ENCODE peak calls at places on chromosomes 3 and 15, in four cellular contexts. One of them, this sample, is unnamed.

GRCh38 chr3:12345141-12345561 is 56.3 kb downstream of the PPARG start:
- DNase-seq in ascending aorta: no peak
- DNase-seq in K562: no peak
- DNase-seq in AG04449: peak; percentile 21
- DNase-seq in this sample: peak; percentile 53

GRCh38 chr3:98574157-98574556 is 19.3 kb downstream of the CPOX start:
- DNase-seq in ascending aorta: no peak
- DNase-seq in AG04449: no peak
- DNase-seq in K562: peak; percentile 47
- DNase-seq in this sample: no peak

GRCh38 chr3:94525039-94525438 is 462.2 kb downstream of the NSUN3 start:
- DNase-seq in ascending aorta: no peak
- DNase-seq in AG04449: no peak
- DNase-seq in K562: peak; percentile 23
- DNase-seq in this sample: no peak

GRCh38 chr15:75452364-75452967 is 976 bp upstream of the SIN3A start:
- DNase-seq in ascending aorta: peak; percentile 59
- DNase-seq in K562: peak; percentile 91
- DNase-seq in AG04449: no peak
- DNase-seq in this sample: peak; percentile 60

GRCh38 chr3:4950351-4950784 is 28.9 kb upstream of the BHLHE40 start:
- DNase-seq in ascending aorta: no peak
- DNase-seq in K562: no peak
- DNase-seq in AG04449: no peak
- DNase-seq in this sample: no peak

GRCh38 chr15:68305420-68305871 is 27.9 kb downstream of the FEM1B start:
- DNase-seq in ascending aorta: no peak
- DNase-seq in K562: no peak
- DNase-seq in AG04449: no peak
- DNase-seq in this sample: no peak

GRCh38 chr15:85504739-85505676 is 124.6 kb downstream of the AKAP13 start:
- DNase-seq in K562: peak; percentile 56
- DNase-seq in AG04449: no peak
- DNase-seq in ascending aorta: no peak
- DNase-seq in this sample: peak; percentile 70

GRCh38 chr3:128001576-128001975 is 50.7 kb upstream of the SEC61A1 start:
- DNase-seq in AG04449: no peak
- DNase-seq in ascending aorta: no peak
- DNase-seq in K562: no peak
- DNase-seq in this sample: no peak

GRCh38 chr3:78794431-78794830 is 973.4 kb downstream of the ROBO1 start:
- DNase-seq in K562: no peak
- DNase-seq in ascending aorta: no peak
- DNase-seq in AG04449: no peak
- DNase-seq in this sample: no peak

GRCh38 chr3:152193673-152194267 is 75.0 kb upstream of the MBNL1 start:
- DNase-seq in ascending aorta: no peak
- DNase-seq in AG04449: no peak
- DNase-seq in K562: peak; percentile 54
- DNase-seq in this sample: no peak

GRCh38 chr3:31092748-31093607 is 198.5 kb upstream of the GADL1 start:
- DNase-seq in ascending aorta: no peak
- DNase-seq in K562: no peak
- DNase-seq in AG04449: no peak
- DNase-seq in this sample: no peak

GRCh38 chr3:14262212-14262611 is 83.6 kb downstream of the LSM3 start:
- DNase-seq in K562: peak; percentile 44
- DNase-seq in AG04449: no peak
- DNase-seq in ascending aorta: no peak
- DNase-seq in this sample: no peak

GRCh38 chr3:3109407-3110298 is 521 bp downstream of the IL5RA start:
- DNase-seq in K562: peak; percentile 34
- DNase-seq in ascending aorta: no peak
- DNase-seq in AG04449: no peak
- DNase-seq in this sample: no peak

GRCh38 chr15:24971052-24971451 is 16.3 kb downstream of the SNRPN start:
- DNase-seq in AG04449: no peak
- DNase-seq in ascending aorta: no peak
- DNase-seq in K562: no peak
- DNase-seq in this sample: no peak

GRCh38 chr3:18989237-18989812 is 159.0 kb upstream of the KCNH8 start:
- DNase-seq in ascending aorta: no peak
- DNase-seq in K562: no peak
- DNase-seq in AG04449: no peak
- DNase-seq in this sample: no peak

GRCh38 chr3:156609546-156609945 is 54.6 kb upstream of the SSR3 start:
- DNase-seq in AG04449: no peak
- DNase-seq in ascending aorta: no peak
- DNase-seq in K562: no peak
- DNase-seq in this sample: no peak

GRCh38 chr3:59836525-59836924 is 786.7 kb upstream of the CFAP20DC start:
- DNase-seq in K562: no peak
- DNase-seq in AG04449: no peak
- DNase-seq in ascending aorta: no peak
- DNase-seq in this sample: no peak

GRCh38 chr15:29050870-29051269 is 165.1 kb downstream of the APBA2 start:
- DNase-seq in K562: peak; percentile 23
- DNase-seq in ascending aorta: no peak
- DNase-seq in AG04449: peak; percentile 72
- DNase-seq in this sample: no peak

GRCh38 chr3:127682576-127682975 is 9.8 kb downstream of the ABTB1 start:
- DNase-seq in K562: no peak
- DNase-seq in AG04449: no peak
- DNase-seq in ascending aorta: no peak
- DNase-seq in this sample: no peak

GRCh38 chr3:134754768-134755559 is 40.1 kb upstream of the EPHB1 start:
- DNase-seq in AG04449: no peak
- DNase-seq in ascending aorta: no peak
- DNase-seq in K562: peak; percentile 44
- DNase-seq in this sample: no peak

GRCh38 chr15:88982946-88983342 is 69.8 kb upstream of the MFGE8 start:
- DNase-seq in ascending aorta: no peak
- DNase-seq in AG04449: no peak
- DNase-seq in K562: no peak
- DNase-seq in this sample: no peak

GRCh38 chr3:61924065-61924740 is 362.8 kb downstream of the PTPRG start:
- DNase-seq in ascending aorta: no peak
- DNase-seq in AG04449: no peak
- DNase-seq in K562: no peak
- DNase-seq in this sample: no peak

GRCh38 chr3:11335056-11335608 is 62.9 kb downstream of the ATG7 start:
- DNase-seq in K562: peak; percentile 70
- DNase-seq in AG04449: peak; percentile 28
- DNase-seq in ascending aorta: no peak
- DNase-seq in this sample: peak; percentile 63

GRCh38 chr3:52471371-52472238 is 16.2 kb downstream of the NISCH start:
- DNase-seq in AG04449: no peak
- DNase-seq in ascending aorta: no peak
- DNase-seq in K562: peak; percentile 32
- DNase-seq in this sample: no peak

GRCh38 chr3:49785565-49786356 is 581 bp downstream of the IP6K1 start:
- DNase-seq in AG04449: no peak
- DNase-seq in ascending aorta: no peak
- DNase-seq in K562: peak; percentile 27
- DNase-seq in this sample: no peak

GRCh38 chr15:68821898-68822380 is 1.2 kb upstream of the ANP32A start:
- DNase-seq in K562: peak; percentile 31
- DNase-seq in ascending aorta: no peak
- DNase-seq in AG04449: no peak
- DNase-seq in this sample: no peak

GRCh38 chr3:194472290-194472920 is 14.4 kb downstream of the ATP13A3 start:
- DNase-seq in K562: peak; percentile 67
- DNase-seq in AG04449: no peak
- DNase-seq in ascending aorta: no peak
- DNase-seq in this sample: peak; percentile 63

DNA sequence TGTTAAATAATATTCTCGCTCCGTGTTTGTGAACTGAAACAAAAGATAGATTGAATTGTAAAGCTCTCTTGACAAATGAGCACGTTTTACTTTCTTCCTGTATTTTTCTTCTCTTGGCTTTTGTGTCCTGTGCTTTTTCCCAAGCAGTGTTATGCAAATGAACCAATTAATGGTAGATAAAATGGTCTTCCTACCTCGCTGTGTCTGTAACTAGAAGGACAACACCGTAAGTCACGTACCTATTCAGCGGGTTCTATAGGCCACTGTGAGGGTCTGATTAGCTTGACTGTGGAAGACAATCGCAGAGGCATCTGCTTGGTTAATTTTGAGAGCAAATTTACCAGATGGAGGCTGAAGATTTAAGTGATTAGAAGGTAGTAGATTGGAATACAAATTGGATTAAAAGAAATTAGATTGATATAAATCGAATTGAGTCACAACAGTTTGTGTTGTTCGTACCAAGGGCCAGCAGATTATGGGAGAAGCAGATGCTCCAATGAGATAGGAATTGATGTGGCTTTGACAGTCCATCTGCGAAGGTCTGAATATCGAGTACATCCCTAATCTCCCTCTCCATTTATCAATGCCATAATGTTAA is 40.2 kb downstream of the ROBO2 start:
- DNase-seq in ascending aorta: no peak
- DNase-seq in K562: no peak
- DNase-seq in AG04449: no peak
- DNase-seq in this sample: no peak
- H3K4me3 ChIP-seq in ascending aorta: no peak overlapping the region
- H3K4me3 ChIP-seq in K562: no peak overlapping the region
- H3K4me3 ChIP-seq in AG04449: no peak overlapping the region
- H3K4me3 ChIP-seq in this sample: no peak overlapping the region

DNA sequence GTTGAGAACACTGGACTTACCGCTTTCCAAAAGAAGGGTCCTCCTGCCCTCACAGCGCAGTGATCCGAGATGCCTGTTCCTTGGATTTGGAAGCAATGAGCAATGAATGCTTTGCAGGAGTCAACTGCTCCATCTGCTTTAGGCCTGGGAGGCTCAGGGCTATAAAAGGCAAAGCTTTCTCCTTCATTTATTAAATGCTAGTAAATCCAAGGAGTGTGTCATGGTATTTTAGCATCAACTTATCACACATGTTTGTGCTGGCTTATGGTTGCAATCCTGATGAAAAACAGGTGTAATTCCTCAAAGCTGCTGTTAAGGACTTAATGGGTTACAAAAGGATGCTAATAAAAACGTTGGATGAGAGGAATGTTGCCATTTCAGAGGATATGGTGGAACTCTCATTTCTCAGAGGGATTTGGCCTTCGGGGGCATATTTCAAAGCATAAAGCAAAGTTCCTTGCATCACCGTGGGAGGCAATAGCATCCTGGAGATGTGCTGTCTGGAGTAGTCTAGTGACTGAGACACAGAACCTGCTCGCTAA is 158.5 kb upstream of the TPM1 start:
- DNase-seq in K562: no peak
- DNase-seq in AG04449: peak; percentile 89
- DNase-seq in ascending aorta: no peak
- DNase-seq in this sample: no peak
- TF ChIP-seq CTCF in K562: no peak
- TF ChIP-seq CTCF in AG04449: no peak
- TF ChIP-seq CTCF in ascending aorta: no peak
- TF ChIP-seq CTCF in this sample: no peak

DNA sequence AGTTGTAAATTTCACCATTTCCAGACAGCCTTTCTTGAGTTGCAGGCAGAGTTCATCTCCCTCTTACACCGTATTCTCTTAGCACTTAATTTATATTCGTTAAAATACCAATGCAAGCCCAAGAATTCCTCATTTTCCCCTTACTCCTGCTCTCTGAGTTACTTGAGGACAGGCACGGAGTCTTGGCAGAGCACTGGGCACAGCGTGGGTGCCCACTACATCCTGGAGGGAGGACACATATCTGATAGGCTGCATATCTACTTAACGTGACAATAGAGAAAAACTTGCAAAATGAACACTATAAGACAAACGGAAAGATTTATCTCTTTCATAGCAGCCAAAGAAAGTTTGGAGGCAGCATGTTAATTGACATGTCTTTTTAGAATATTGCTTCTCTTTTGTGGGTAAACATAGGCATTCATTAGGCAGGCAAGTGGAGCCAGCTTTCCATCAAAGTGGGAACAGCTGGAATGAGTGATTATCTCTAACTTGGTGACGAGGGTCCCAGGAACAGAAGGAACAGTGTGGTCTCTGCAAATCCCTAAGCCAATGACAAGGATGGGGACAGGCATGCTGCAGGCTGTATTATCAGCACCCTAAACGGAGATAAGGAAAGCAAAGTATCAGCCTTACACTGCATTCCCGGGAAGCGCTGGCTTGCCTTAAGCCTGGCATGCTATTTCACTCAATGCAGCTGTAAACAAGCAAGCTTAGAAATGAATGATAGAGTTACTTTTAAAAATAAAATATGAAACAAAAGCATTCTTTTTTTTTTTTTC is 116.6 kb downstream of the RTP4 start:
- DNase-seq in K562: no peak
- DNase-seq in ascending aorta: no peak
- DNase-seq in AG04449: no peak
- DNase-seq in this sample: no peak
- H3K4me3 ChIP-seq in K562: no peak overlapping the region
- H3K4me3 ChIP-seq in ascending aorta: no peak overlapping the region
- H3K4me3 ChIP-seq in AG04449: no peak overlapping the region
- H3K4me3 ChIP-seq in this sample: no peak overlapping the region

GRCh38 chr3:44418549-44418948 is 58.9 kb downstream of the ZNF445 start:
- DNase-seq in ascending aorta: no peak
- DNase-seq in K562: peak; percentile 42
- DNase-seq in AG04449: no peak
- DNase-seq in this sample: no peak
- TF ChIP-seq CTCF in ascending aorta: no peak
- TF ChIP-seq CTCF in K562: peak; percentile 37
- TF ChIP-seq CTCF in AG04449: no peak
- TF ChIP-seq CTCF in this sample: peak; percentile 16

This sample was measured in astrocyte of the cerebellum.